ENCODE peak calls at places on chromosomes 7 and 10, in five cellular contexts. O is K562; U is neural progenitor cell; D is stimulated activated CD4-positive, alpha-beta T cell treated with anti-CD3 and anti-CD28 coated beads, Interleukin-15, amount 100 ng/mL, for 1 hour; M is BJ. G is an unnamed sample.

GRCh38 chr7:94431620-94432295 is 37.1 kb downstream of the COL1A2 start:
- DNase-seq in D (no peak), M (no peak), O (no peak), U (no peak), G (no peak)

GRCh38 chr10:3935141-3935540 is 150.1 kb upstream of the KLF6 start:
- DNase-seq in O (no peak), U (no peak), M (peak; percentile 60), D (peak; percentile 47), G (peak; percentile 34)

GRCh38 chr10:106395061-106395749 is 769.3 kb downstream of the SORCS1 start:
- DNase-seq in M (no peak), O (no peak), U (no peak), D (no peak), G (no peak)

GRCh38 chr10:4801405-4801804 is 24.6 kb upstream of the AKR1E2 start:
- DNase-seq in U (peak; percentile 10), M (no peak), D (no peak), O (no peak), G (no peak)

GRCh38 chr7:124908258-124908657 is 21.4 kb downstream of the POT1 start:
- DNase-seq in M (no peak), O (no peak), D (no peak), U (no peak), G (no peak)

GRCh38 chr10:72015868-72016267 is 51.7 kb downstream of the CHST3 start:
- DNase-seq in M (no peak), O (no peak), D (no peak), U (no peak), G (no peak)

GRCh38 chr10:131656446-131656845 is 244.4 kb upstream of the PPP2R2D start:
- DNase-seq in M (no peak), O (no peak), D (no peak), U (no peak), G (no peak)

GRCh38 chr7:76060842-76061241 is 12.9 kb downstream of the MDH2 start:
- DNase-seq in M (no peak), U (no peak), D (no peak), O (no peak), G (no peak)

GRCh38 chr10:113523071-113523470 is 29.8 kb upstream of the HABP2 start:
- DNase-seq in O (no peak), U (no peak), D (no peak), M (no peak), G (no peak)

GRCh38 chr10:97915346-97915745 is 65.7 kb downstream of the GOLGA7B start:
- DNase-seq in U (no peak), O (no peak), D (no peak), M (no peak), G (no peak)

GRCh38 chr7:120792091-120792860 is 65.7 kb downstream of the TSPAN12 start:
- DNase-seq in M (no peak), U (peak; percentile 86), O (peak; percentile 65), D (peak; percentile 42), G (peak; percentile 29)

GRCh38 chr10:75987610-75988009 is 556.2 kb downstream of the LRMDA start:
- DNase-seq in O (no peak), D (no peak), U (no peak), M (peak; percentile 2), G (no peak)

GRCh38 chr7:124032369-124033092 is at the start of gene TMEM229A:
- DNase-seq in D (no peak), O (no peak), M (no peak), U (peak; percentile 87), G (no peak)

GRCh38 chr7:142459557-142459963 is 201.7 kb upstream of the PRSS58 start:
- DNase-seq in D (no peak), O (peak; percentile 73), M (peak; percentile 41), U (peak; percentile 56), G (peak; percentile 59)

GRCh38 chr10:71587941-71588573 is 131.5 kb downstream of the C10orf105 start:
- DNase-seq in U (no peak), D (no peak), M (no peak), O (no peak), G (no peak)